ENCODE peak calls at places on chromosomes 16 and 17, in ten cellular contexts. G is mesenchymal stem cell; M is upper lobe of left lung; I is trophoblast cell; Y is mammary epithelial cell; S is cardiac muscle cell; Q is CD8-positive, alpha-beta memory T cell; A is heart left ventricle; R is colonic mucosa; E is left lung. D is an unnamed sample.
A peak's percentile ranks its signal among the peaks of the same experiment; 100 is the strongest.

GRCh38 chr16:64629622-64630021 is 492.2 kb downstream of the CDH11 start:
- DNase-seq in G (peak; percentile 10), M (no peak), I (no peak), Y (no peak), S (no peak), Q (no peak), A (no peak), R (no peak), E (no peak), D (no peak)

GRCh38 chr16:47019563-47019962 is 46.1 kb upstream of the DNAJA2 start:
- DNase-seq in G (peak; percentile 9), M (no peak), I (no peak), Y (no peak), S (peak; percentile 21), Q (no peak), A (no peak), R (no peak), E (no peak), D (no peak)

GRCh38 chr16:53052519-53053501 is at the start of gene CHD9NB:
- DNase-seq in G (peak; percentile 89), M (no peak), I (peak; percentile 59), Y (peak; percentile 99), S (peak; percentile 86), Q (no peak), A (no peak), R (peak; percentile 80), E (peak; percentile 66), D (no peak)

GRCh38 chr17:18026408-18026776 is 12.6 kb downstream of the ATPAF2 start:
- DNase-seq in G (peak; percentile 75), M (no peak), I (peak; percentile 32), Y (peak; percentile 68), S (peak; percentile 88), Q (peak; percentile 27), A (peak; percentile 49), R (no peak), E (peak; percentile 61), D (no peak)

GRCh38 chr17:6526362-6527152 is 29.8 kb downstream of the PITPNM3 start:
- DNase-seq in G (peak; percentile 21), M (no peak), I (no peak), Y (no peak), S (peak; percentile 30), Q (no peak), A (no peak), R (no peak), E (no peak), D (no peak)

GRCh38 chr16:51243836-51244483 is 92.9 kb upstream of the SALL1 start:
- DNase-seq in G (peak; percentile 19), M (no peak), I (no peak), Y (peak; percentile 8), S (peak; percentile 27), Q (no peak), A (no peak), R (peak; percentile 34), E (no peak), D (no peak)

GRCh38 chr17:32824334-32824733 is 52.6 kb downstream of the MYO1D start:
- DNase-seq in G (no peak), M (no peak), I (no peak), Y (no peak), S (no peak), Q (no peak), A (no peak), R (no peak), E (no peak), D (no peak)

GRCh38 chr17:1181769-1182137 is 2.0 kb upstream of the ABR start:
- DNase-seq in G (peak; percentile 87), M (no peak), I (no peak), Y (no peak), S (peak; percentile 83), Q (no peak), A (no peak), R (no peak), E (no peak), D (no peak)

GRCh38 chr17:48645639-48646182 is 19.6 kb upstream of the HOXB9 start:
- DNase-seq in G (no peak), M (no peak), I (no peak), Y (no peak), S (no peak), Q (no peak), A (no peak), R (peak; percentile 32), E (no peak), D (no peak)

GRCh38 chr17:65057520-65058075 is 1.1 kb upstream of the GNA13 start:
- DNase-seq in G (peak; percentile 66), M (peak; percentile 49), I (peak; percentile 88), Y (peak; percentile 65), S (no peak), Q (no peak), A (peak; percentile 62), R (peak; percentile 39), E (no peak), D (no peak)

GRCh38 chr17:7336240-7337175 is at the start of gene ACAP1:
- DNase-seq in G (no peak), M (peak; percentile 92), I (no peak), Y (no peak), S (no peak), Q (peak; percentile 81), A (no peak), R (peak; percentile 65), E (peak; percentile 72), D (peak; percentile 68)

GRCh38 chr16:56684256-56684925 is 2.1 kb downstream of the MT1X start:
- DNase-seq in G (no peak), M (no peak), I (no peak), Y (no peak), S (no peak), Q (no peak), A (no peak), R (no peak), E (no peak), D (no peak)

GRCh38 chr16:84947996-84948854 is 63.1 kb downstream of the ZDHHC7 start:
- DNase-seq in G (no peak), M (no peak), I (no peak), Y (no peak), S (no peak), Q (no peak), A (no peak), R (no peak), E (no peak), D (no peak)

GRCh38 chr16:13112639-13113038 is 211.2 kb downstream of the SHISA9 start:
- DNase-seq in G (no peak), M (no peak), I (no peak), Y (no peak), S (no peak), Q (no peak), A (no peak), R (no peak), E (no peak), D (no peak)

DNA sequence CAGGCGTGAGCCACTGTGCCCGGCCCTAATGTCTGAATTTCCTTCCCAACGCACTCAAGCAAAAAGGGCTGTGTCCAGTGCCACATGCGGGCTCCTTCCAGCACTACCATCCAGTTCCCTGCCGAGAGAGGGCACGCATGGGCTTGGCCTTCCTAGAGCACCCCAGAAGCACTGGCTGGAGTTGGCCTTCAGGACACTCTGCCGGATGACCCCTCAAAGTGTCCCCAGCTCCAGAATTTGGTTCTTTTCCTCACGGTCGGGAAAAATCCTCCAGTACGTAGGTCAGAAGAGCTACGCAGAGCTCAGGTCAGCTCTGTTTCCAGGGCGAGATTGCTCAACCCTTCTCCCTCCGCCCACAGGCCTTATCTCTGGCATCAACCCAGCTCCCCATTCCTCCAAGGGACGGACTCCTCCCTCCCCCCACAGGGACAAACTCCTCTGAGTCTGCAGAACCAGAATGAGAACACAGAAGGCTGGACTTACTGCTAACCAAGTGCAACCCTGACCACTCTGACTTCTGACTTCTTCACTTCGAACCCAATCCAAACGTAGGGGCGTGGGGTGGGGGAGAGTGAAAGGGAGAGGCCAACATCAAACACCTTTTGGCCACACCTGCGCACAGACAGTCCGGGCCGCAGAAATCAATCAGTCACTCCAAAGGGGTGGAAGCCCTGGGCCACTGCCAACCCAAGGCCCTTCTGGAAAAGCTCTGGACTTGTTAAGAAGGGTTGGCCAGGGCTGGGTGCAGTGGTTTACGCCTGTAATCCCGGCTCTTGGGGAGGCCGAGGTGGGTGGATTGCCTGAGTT is 3.6 kb downstream of the CDC42EP4 start:
- DNase-seq in G (peak; percentile 94), M (no peak), I (peak; percentile 83), Y (peak; percentile 85), S (peak; percentile 97), Q (no peak), A (peak; percentile 86), R (peak; percentile 96), E (peak; percentile 88), D (no peak)
- H3K27ac ChIP-seq in G (no peak overlapping the region), M (peak overlapping the region; percentile 100), I (peak overlapping the region; percentile 93), Y (peak overlapping the region; percentile 30), S (peak overlapping the region; percentile 6), Q (peak overlapping the region; percentile 43), A (peak overlapping the region; percentile 98), R (peak overlapping the region; percentile 98), E (peak overlapping the region; percentile 97), D (no peak overlapping the region)

DNA sequence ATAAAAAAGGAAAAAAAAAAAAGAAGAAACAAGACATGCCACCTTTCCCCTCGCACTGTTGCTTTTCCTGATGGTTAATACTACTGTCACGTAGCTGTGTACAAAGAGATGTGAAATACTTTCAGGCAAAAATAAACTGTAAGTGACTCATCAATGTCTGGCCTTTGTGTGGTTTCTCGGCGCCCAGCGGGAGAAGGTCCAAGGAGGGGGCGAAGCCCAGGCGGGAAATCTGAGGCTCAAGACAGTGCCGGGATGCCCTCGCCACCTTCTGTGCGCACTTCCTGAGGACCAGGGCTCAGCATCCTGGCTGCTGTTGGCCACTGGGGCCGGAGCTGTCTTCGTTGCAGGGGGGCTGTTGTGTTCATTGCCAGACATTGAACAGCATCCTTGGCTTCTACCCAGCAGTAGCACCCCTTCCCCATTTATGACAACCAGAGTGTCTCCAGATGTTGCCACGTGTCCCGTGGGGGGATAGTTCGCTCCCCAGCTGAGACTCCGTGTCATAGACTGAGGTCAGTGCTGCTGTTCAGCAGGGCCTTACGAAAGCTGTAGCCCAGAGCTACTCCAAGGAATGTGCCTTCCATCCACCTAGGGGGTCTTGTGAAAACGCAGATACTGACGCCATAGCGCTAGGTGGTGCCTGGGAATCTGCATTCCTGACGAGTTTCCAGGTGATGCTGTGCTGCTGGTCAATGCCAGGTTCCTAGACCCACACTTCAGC is 67.3 kb upstream of the PLCG2 start:
- DNase-seq in G (peak; percentile 96), M (no peak), I (peak; percentile 97), Y (peak; percentile 85), S (peak; percentile 94), Q (no peak), A (no peak), R (no peak), E (peak; percentile 51), D (no peak)
- H3K4me1 ChIP-seq in G (peaks cover 15% of the 10 kb centered on the region), M (no peaks in the 10 kb centered on the region), I (peaks cover 44% of the 10 kb centered on the region), Y (peaks cover 26% of the 10 kb centered on the region), S (peaks cover 8% of the 10 kb centered on the region), Q (peaks cover 23% of the 10 kb centered on the region), A (peaks cover 10% of the 10 kb centered on the region), R (peaks cover 17% of the 10 kb centered on the region), E (no peaks in the 10 kb centered on the region), D (peaks cover 17% of the 10 kb centered on the region)

DNA sequence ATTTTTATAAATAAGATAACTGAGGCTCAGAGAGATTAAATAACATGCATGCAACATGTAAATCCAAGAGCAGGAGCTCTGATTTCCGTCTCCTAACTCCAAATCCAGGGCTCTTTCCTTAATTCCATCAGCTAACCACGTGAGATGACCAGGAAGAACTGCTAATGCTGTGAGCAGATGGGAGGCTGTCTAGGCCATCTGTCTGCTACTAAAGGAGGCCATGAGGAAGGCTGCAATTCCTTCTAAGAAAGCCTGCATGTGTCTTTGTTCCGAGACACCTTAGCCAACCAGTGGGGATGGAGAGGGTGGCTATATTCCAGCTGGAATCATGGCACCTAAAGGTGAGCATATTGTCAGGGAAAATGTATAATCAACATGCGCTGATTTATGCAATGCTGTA is 267.2 kb upstream of the CDH5 start:
- DNase-seq in G (no peak), M (no peak), I (no peak), Y (no peak), S (no peak), Q (no peak), A (no peak), R (no peak), E (no peak), D (no peak)
- H3K4me3 ChIP-seq in G (no peak overlapping the region), M (no peak overlapping the region), I (no peak overlapping the region), Y (no peak overlapping the region), S (no peak overlapping the region), Q (no peak overlapping the region), A (no peak overlapping the region), R (no peak overlapping the region), E (no peak overlapping the region), D (no peak overlapping the region)

GRCh38 chr17:59152925-59153324 is 2.1 kb downstream of the SKA2 start:
- DNase-seq in G (no peak), M (no peak), I (no peak), Y (no peak), S (no peak), Q (no peak), A (no peak), R (no peak), E (no peak), D (no peak)
- H3K27ac ChIP-seq in G (no peak overlapping the region), M (no peak overlapping the region), I (no peak overlapping the region), Y (peak overlapping the region; percentile 91), S (peak overlapping the region; percentile 54), Q (peak overlapping the region; percentile 82), A (no peak overlapping the region), R (no peak overlapping the region), E (no peak overlapping the region), D (no peak overlapping the region)